ENCODE peak calls at places on chromosome 13, in nine cellular contexts. D, M, W, Z, F, H, I, N and Y are unnamed samples.

GRCh38 chr13:40190656-40191100 is 475.8 kb downstream of the FOXO1 start:
- DNase-seq in D (peak; percentile 33), M (peak; percentile 65), W (no peak), Z (peak; percentile 80), F (peak; percentile 60), H (peak; percentile 80), I (peak; percentile 44), N (no peak), Y (peak; percentile 84)

GRCh38 chr13:113573065-113573464 is 11.5 kb upstream of the TFDP1 start:
- DNase-seq in D (no peak), M (no peak), W (no peak), Z (no peak), F (no peak), H (no peak), I (no peak), N (no peak), Y (no peak)

GRCh38 chr13:23321534-23322241 is 111.8 kb downstream of the SACS start:
- DNase-seq in D (peak; percentile 13), M (peak; percentile 79), W (no peak), Z (peak; percentile 94), F (no peak), H (peak; percentile 98), I (peak; percentile 69), N (peak; percentile 71), Y (peak; percentile 98)

GRCh38 chr13:24032674-24033073 is 127.8 kb upstream of the SPATA13 start:
- DNase-seq in D (no peak), M (no peak), W (no peak), Z (peak; percentile 8), F (no peak), H (peak; percentile 33), I (no peak), N (no peak), Y (no peak)

GRCh38 chr13:53045110-53045509 is 16.5 kb downstream of the OLFM4 start:
- DNase-seq in D (no peak), M (no peak), W (no peak), Z (no peak), F (no peak), H (no peak), I (no peak), N (no peak), Y (no peak)

GRCh38 chr13:40217675-40218074 is 448.8 kb downstream of the FOXO1 start:
- DNase-seq in D (no peak), M (no peak), W (no peak), Z (no peak), F (no peak), H (no peak), I (no peak), N (no peak), Y (no peak)

GRCh38 chr13:46667687-46668281 is 114.8 kb downstream of the LRCH1 start:
- DNase-seq in D (no peak), M (no peak), W (no peak), Z (peak; percentile 49), F (no peak), H (no peak), I (no peak), N (no peak), Y (no peak)

GRCh38 chr13:44768233-44768632 is 192.1 kb upstream of the TSC22D1 start:
- DNase-seq in D (no peak), M (no peak), W (no peak), Z (no peak), F (no peak), H (peak; percentile 26), I (no peak), N (no peak), Y (no peak)

GRCh38 chr13:21897140-21897539 is 226.3 kb downstream of the FGF9 start:
- DNase-seq in D (no peak), M (no peak), W (no peak), Z (no peak), F (no peak), H (no peak), I (no peak), N (no peak), Y (no peak)

DNA sequence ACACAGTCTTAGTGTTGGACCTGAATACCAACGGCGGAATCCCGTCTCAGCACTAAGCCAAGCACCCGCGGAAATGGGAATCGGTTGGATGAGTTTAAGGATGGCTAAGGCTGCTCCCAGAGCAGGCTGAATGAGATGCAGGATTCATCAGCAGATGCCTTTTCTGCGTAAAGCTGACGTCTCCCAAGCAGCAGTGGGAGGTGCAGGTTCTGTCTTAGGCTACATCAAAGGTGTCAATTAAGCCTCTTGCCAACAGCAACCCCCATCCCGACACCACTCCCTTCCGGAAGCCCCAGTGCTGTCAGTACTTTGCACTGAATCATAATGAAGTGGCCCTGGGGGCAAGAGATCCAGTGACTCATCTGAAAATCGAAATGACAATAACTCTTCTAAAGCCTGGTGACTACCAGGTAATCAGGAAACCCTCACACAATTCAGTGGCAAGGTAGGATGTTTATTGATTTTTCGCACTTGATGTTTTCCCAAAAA is 275.6 kb downstream of the DCLK1 start:
- DNase-seq in D (peak; percentile 15), M (no peak), W (no peak), Z (no peak), F (no peak), H (peak; percentile 26), I (no peak), N (peak; percentile 78), Y (no peak)
- TF ChIP-seq CTCF in D (peak; percentile 4), M (no peak), W (no peak), Z (no peak), F (no peak), H (no peak), I (no peak), N (no peak), Y (no peak)

GRCh38 chr13:63631006-63631405 is 2215.4 kb upstream of the PCDH20 start:
- DNase-seq in D (no peak), M (no peak), W (no peak), Z (no peak), F (no peak), H (no peak), I (no peak), N (no peak), Y (no peak)

DNA sequence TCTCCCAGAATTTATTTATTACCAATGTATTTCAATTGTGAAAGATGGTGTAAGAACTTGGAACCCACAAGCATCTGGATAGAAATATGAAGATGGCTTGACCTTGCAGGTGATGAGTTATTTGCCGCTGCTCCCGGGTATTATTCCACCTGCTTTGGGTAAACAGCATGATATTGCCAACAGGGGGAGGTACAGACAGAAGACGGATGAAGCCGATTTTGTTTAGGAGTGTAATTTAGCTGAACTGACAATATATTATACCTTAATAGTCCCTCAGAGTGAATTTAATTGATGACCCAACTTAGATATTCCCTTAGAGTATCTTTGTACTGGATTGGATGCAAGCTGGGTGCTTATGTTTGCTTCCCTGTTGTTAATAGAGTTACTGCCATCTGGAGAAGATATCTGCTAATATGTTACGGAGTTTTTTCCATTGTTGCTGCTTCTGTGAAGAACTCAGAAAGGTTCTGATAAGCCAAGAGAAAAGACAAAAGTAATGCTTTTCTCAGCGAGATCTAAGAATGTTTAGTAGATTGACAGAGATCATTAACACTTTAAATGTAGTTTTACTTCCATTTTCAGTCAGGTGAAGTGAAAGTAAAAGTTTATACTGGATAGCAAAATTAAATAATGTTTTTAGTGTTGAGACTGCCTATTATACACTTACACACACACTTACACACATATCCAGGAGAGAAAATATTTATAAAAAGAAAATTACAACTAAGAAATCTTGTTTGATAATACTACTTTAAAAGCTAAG is 2220.8 kb upstream of the PCDH20 start:
- DNase-seq in D (peak; percentile 15), M (no peak), W (no peak), Z (peak; percentile 23), F (no peak), H (peak; percentile 7), I (no peak), N (no peak), Y (no peak)
- TF ChIP-seq CTCF in D (peak; percentile 69), M (no peak), W (no peak), Z (peak; percentile 23), F (peak; percentile 22), H (peak; percentile 7), I (no peak), N (no peak), Y (peak; percentile 36)

DNA sequence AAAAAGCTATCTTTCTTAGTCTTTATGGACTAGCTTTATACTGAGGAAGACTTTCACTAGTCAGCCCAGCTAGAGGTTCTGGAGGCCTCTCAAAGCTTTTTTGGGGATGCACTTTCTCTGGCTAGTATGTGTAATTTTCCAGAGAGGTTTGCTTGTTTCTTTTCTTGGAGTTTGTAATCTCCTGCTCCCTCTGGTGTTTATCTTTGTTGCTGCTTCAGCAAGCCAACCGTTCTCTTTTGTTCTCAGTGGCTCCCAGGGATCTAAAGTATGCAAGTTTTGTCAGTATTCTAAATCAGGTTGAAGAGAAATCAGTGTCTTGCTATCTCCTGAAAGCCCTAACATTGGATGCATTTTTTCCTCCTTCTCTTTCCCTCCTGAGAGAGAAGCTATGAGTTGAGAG is 121.1 kb upstream of the MYO16 start:
- DNase-seq in D (no peak), M (no peak), W (no peak), Z (peak; percentile 52), F (no peak), H (peak; percentile 65), I (no peak), N (no peak), Y (peak; percentile 42)
- TF ChIP-seq CTCF in D (peak; percentile 52), M (peak; percentile 32), W (no peak), Z (peak; percentile 73), F (peak; percentile 50), H (peak; percentile 66), I (peak; percentile 41), N (peak; percentile 20), Y (peak; percentile 79)

DNA sequence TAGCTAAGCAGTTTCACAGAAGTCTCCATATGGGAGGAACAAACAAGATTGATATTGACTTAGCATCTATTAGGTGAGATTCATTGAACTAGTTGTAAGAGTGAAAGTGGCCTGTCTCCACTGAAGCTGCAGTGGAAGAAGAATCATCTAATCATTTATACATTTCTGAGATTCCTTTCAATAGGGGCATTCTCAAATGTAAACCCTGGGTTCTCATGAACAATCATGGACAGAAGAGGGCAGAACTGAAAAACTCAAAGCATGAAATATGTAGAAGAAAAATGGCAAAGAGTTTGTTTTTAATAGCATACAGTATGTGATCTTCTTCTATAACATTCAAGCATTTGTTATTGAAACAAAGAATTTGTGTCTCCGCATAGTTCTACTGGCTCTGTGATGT is 17.6 kb upstream of the POSTN start:
- DNase-seq in D (no peak), M (no peak), W (no peak), Z (peak; percentile 18), F (no peak), H (peak; percentile 43), I (no peak), N (no peak), Y (peak; percentile 22)
- TF ChIP-seq CTCF in D (no peak), M (no peak), W (no peak), Z (no peak), F (no peak), H (no peak), I (no peak), N (no peak), Y (no peak)

GRCh38 chr13:27708325-27708724 is 84.0 kb upstream of the GSX1 start:
- DNase-seq in D (no peak), M (no peak), W (no peak), Z (no peak), F (no peak), H (no peak), I (no peak), N (no peak), Y (no peak)

GRCh38 chr13:27709779-27710178 is 82.5 kb upstream of the GSX1 start:
- DNase-seq in D (no peak), M (no peak), W (no peak), Z (no peak), F (no peak), H (no peak), I (no peak), N (no peak), Y (no peak)

GRCh38 chr13:27713767-27714166 is 78.5 kb upstream of the GSX1 start:
- DNase-seq in D (no peak), M (no peak), W (no peak), Z (no peak), F (no peak), H (no peak), I (no peak), N (no peak), Y (no peak)

GRCh38 chr13:27712421-27712820 is 79.9 kb upstream of the GSX1 start:
- DNase-seq in D (peak; percentile 26), M (no peak), W (no peak), Z (no peak), F (no peak), H (peak; percentile 12), I (no peak), N (no peak), Y (peak; percentile 3)
- TF ChIP-seq CTCF in D (peak; percentile 39), M (no peak), W (no peak), Z (no peak), F (peak; percentile 47), H (no peak), I (peak; percentile 33), N (peak; percentile 36), Y (peak; percentile 43)